ENCODE peak calls at places on chromosomes 7 and 10, in eight cellular contexts. Y, F, P, R, J, D, E and S are unnamed samples.

GRCh38 chr10:65194555-65194954 is 1673.4 kb downstream of the REEP3 start:
- DNase-seq in P (no peak), Y (peak; percentile 5), F (no peak), E (no peak), D (no peak), J (no peak), R (no peak), S (no peak)

GRCh38 chr10:77973276-77973675 is 46.7 kb upstream of the DLG5 start:
- DNase-seq in F (no peak), D (no peak), J (no peak), R (no peak), P (no peak), Y (no peak), E (no peak), S (no peak)

GRCh38 chr7:5528071-5528814 is 104.6 kb upstream of the TNRC18 start:
- DNase-seq in Y (peak; percentile 42), J (peak; percentile 37), E (no peak), F (peak; percentile 31), R (peak; percentile 33), P (no peak), D (no peak), S (no peak)

GRCh38 chr7:98133621-98134266 is 27.1 kb downstream of the LMTK2 start:
- DNase-seq in D (no peak), P (no peak), F (no peak), R (no peak), Y (peak; percentile 82), E (no peak), J (no peak), S (no peak)

GRCh38 chr10:112367516-112367915 is 6.4 kb upstream of the ACSL5 start:
- DNase-seq in D (no peak), R (no peak), J (no peak), F (no peak), Y (no peak), P (no peak), E (no peak), S (no peak)

GRCh38 chr7:25392571-25393338 is 164.5 kb upstream of the NPVF start:
- DNase-seq in F (peak; percentile 28), R (no peak), J (no peak), D (no peak), E (no peak), Y (no peak), P (no peak), S (no peak)

GRCh38 chr7:17140421-17140820 is 158.0 kb upstream of the AHR start:
- DNase-seq in E (no peak), F (no peak), R (no peak), J (no peak), Y (no peak), P (no peak), D (no peak), S (no peak)

GRCh38 chr10:72309290-72310240 is 35.8 kb downstream of the DDIT4 start:
- DNase-seq in E (no peak), F (no peak), J (peak; percentile 48), D (peak; percentile 80), Y (no peak), R (no peak), P (no peak), S (no peak)

GRCh38 chr7:35401217-35401879 is 147.4 kb upstream of the TBX20 start:
- DNase-seq in R (no peak), Y (no peak), D (no peak), P (no peak), E (no peak), J (no peak), F (no peak), S (no peak)

GRCh38 chr7:98669417-98670015 is 52.4 kb downstream of the NPTX2 start:
- DNase-seq in E (no peak), R (no peak), J (no peak), Y (no peak), F (no peak), P (no peak), D (no peak), S (no peak)

GRCh38 chr7:139738101-139738489 is 39.7 kb downstream of the HIPK2 start:
- DNase-seq in R (no peak), D (peak; percentile 86), P (no peak), F (no peak), J (no peak), E (no peak), Y (no peak), S (no peak)

GRCh38 chr10:34540492-34540891 is 274.6 kb downstream of the PARD3 start:
- DNase-seq in R (no peak), E (no peak), P (no peak), Y (no peak), J (no peak), D (no peak), F (no peak), S (no peak)

GRCh38 chr10:79353726-79354125 is 6.5 kb downstream of the PPIF start:
- DNase-seq in E (no peak), Y (no peak), D (no peak), F (no peak), P (no peak), J (no peak), R (no peak), S (no peak)

GRCh38 chr7:44063894-44064651 is 1.3 kb downstream of the PGAM2 start:
- DNase-seq in P (no peak), R (no peak), Y (no peak), F (no peak), J (no peak), E (no peak), D (no peak), S (no peak)

GRCh38 chr7:137324796-137325700 is 18.5 kb downstream of the PTN start:
- DNase-seq in R (no peak), E (no peak), D (no peak), F (no peak), Y (no peak), P (no peak), J (no peak), S (no peak)

GRCh38 chr10:71247804-71248203 is 35.4 kb downstream of the UNC5B start:
- DNase-seq in E (no peak), Y (no peak), J (no peak), R (no peak), F (no peak), P (no peak), D (no peak), S (no peak)

GRCh38 chr10:84765656-84766055 is 437.3 kb downstream of the CCSER2 start:
- DNase-seq in P (no peak), E (no peak), J (no peak), R (no peak), F (no peak), Y (no peak), D (no peak), S (no peak)

GRCh38 chr7:151125459-151125834 is 39.2 kb downstream of the AGAP3 start:
- DNase-seq in F (no peak), Y (no peak), R (no peak), E (peak; percentile 51), D (no peak), P (peak; percentile 59), J (no peak), S (no peak)

GRCh38 chr7:5177060-5177459 is 13.0 kb upstream of the WIPI2 start:
- DNase-seq in F (peak; percentile 47), Y (peak; percentile 95), R (no peak), D (peak; percentile 60), P (no peak), E (no peak), J (no peak), S (no peak)

GRCh38 chr7:101308245-101309085 is 13.1 kb downstream of the IFT22 start:
- DNase-seq in J (no peak), R (no peak), D (no peak), P (no peak), F (peak; percentile 33), E (peak; percentile 49), Y (no peak), S (peak; percentile 45)

GRCh38 chr10:23314835-23315239 is 29.8 kb downstream of the C10orf67 start:
- DNase-seq in P (peak; percentile 42), D (peak; percentile 74), R (peak; percentile 34), E (peak; percentile 57), Y (peak; percentile 88), J (peak; percentile 7), F (peak; percentile 16), S (no peak)

GRCh38 chr7:139776486-139777303 is 1.1 kb downstream of the HIPK2 start:
- DNase-seq in R (no peak), D (peak; percentile 74), E (peak; percentile 22), J (no peak), P (peak; percentile 41), F (peak; percentile 9), Y (peak; percentile 16), S (peak; percentile 36)

GRCh38 chr7:24715661-24716479 is 41.4 kb downstream of the GSDME start:
- DNase-seq in P (no peak), J (no peak), R (no peak), Y (peak; percentile 55), E (no peak), D (peak; percentile 26), F (no peak), S (peak; percentile 51)

GRCh38 chr10:8416755-8417154 is 362.3 kb downstream of the GATA3 start:
- DNase-seq in E (no peak), R (no peak), Y (no peak), D (no peak), F (no peak), P (no peak), J (no peak), S (no peak)

GRCh38 chr10:76433161-76434005 is 1002.0 kb downstream of the LRMDA start:
- DNase-seq in R (no peak), J (no peak), E (no peak), P (peak; percentile 94), D (no peak), F (no peak), Y (no peak), S (no peak)

GRCh38 chr7:106767073-106767472 is 98.0 kb upstream of the PIK3CG start:
- DNase-seq in E (no peak), P (no peak), R (no peak), J (no peak), Y (peak; percentile 34), F (no peak), D (no peak), S (no peak)

GRCh38 chr10:82319558-82319957 is 444.6 kb downstream of the NRG3 start:
- DNase-seq in D (no peak), E (no peak), R (no peak), J (no peak), P (no peak), Y (no peak), F (no peak), S (no peak)

GRCh38 chr7:106465704-106466468 is 181.1 kb upstream of the NAMPT start:
- DNase-seq in Y (no peak), F (peak; percentile 49), R (no peak), E (no peak), P (no peak), D (no peak), J (no peak), S (no peak)

GRCh38 chr10:125448596-125448995 is 234.4 kb downstream of the TEX36 start:
- DNase-seq in J (no peak), E (peak; percentile 26), P (no peak), D (no peak), Y (peak; percentile 3), F (no peak), R (no peak), S (no peak)

GRCh38 chr10:128095023-128095752 is 31.0 kb downstream of the MKI67 start:
- DNase-seq in F (no peak), J (no peak), E (no peak), D (no peak), R (peak; percentile 13), Y (no peak), P (no peak), S (no peak)

GRCh38 chr7:28700084-28700483 is 258.0 kb downstream of the TRIL start:
- DNase-seq in J (no peak), D (no peak), P (no peak), E (no peak), Y (no peak), F (no peak), R (no peak), S (no peak)

GRCh38 chr10:27745719-27746363 is at the start of gene MKX:
- DNase-seq in E (peak; percentile 70), J (no peak), R (no peak), P (peak; percentile 3), Y (no peak), F (peak; percentile 82), D (no peak), S (no peak)

GRCh38 chr10:54613162-54613561 is 187.9 kb downstream of the PCDH15 start:
- DNase-seq in D (no peak), F (no peak), E (no peak), R (no peak), Y (no peak), J (no peak), P (no peak), S (no peak)